ENCODE peak calls at places on chromosome 16, in seven cellular contexts. B is neural progenitor cell; A is nucleus accumbens; W is nephron progenitor cell; D is ascending aorta; I is mucosa of gallbladder; V is activated T-cell treated with anti-CD3 and anti-CD28 coated beads, Interleukin-2, amount 50 U/mL, for 72 hours. S is an unnamed sample.

GRCh38 chr16:86117756-86118155 is 218.8 kb downstream of the IRF8 start:
- DNase-seq in B (peak), A (no peak), I (no peak), D (no peak), W (peak), V (no peak), S (no peak)

GRCh38 chr16:5502467-5502869 is 404.9 kb upstream of the EEF2KMT start:
- DNase-seq in D (no peak), I (peak), V (no peak), A (no peak), W (peak), B (peak), S (no peak)

GRCh38 chr16:11094075-11094593 is 149.8 kb downstream of the CLEC16A start:
- DNase-seq in W (no peak), V (peak), A (no peak), D (no peak), I (no peak), B (no peak), S (no peak)

GRCh38 chr16:16144416-16144815 is 78.9 kb downstream of the ABCC6 start:
- DNase-seq in A (no peak), I (no peak), V (no peak), D (no peak), W (no peak), B (no peak), S (no peak)

GRCh38 chr16:87582221-87582965 is 19.9 kb upstream of the JPH3 start:
- DNase-seq in A (no peak), I (peak), V (no peak), B (peak), W (no peak), D (peak), S (no peak)

GRCh38 chr16:13839577-13839976 is 80.4 kb upstream of the ERCC4 start:
- DNase-seq in D (no peak), A (no peak), W (no peak), V (no peak), B (no peak), I (no peak), S (no peak)

GRCh38 chr16:89279666-89280481 is 62.4 kb downstream of the ZNF778 start:
- DNase-seq in A (no peak), B (no peak), V (no peak), I (no peak), W (no peak), D (no peak), S (no peak)

GRCh38 chr16:69855587-69855986 is 93.5 kb downstream of the WWP2 start:
- DNase-seq in I (no peak), W (no peak), V (no peak), A (no peak), D (no peak), B (no peak), S (no peak)